ENCODE peak calls at places on chromosomes 7 and 10, in five cellular contexts. I is hypothalamus; B is chondrocyte; O is AG08396; K is activated CD8-positive, alpha-beta memory T cell treated with anti-CD3 and anti-CD28 coated beads, Interleukin-2, amount 10 ng/mL, durations not matched to agents 7 days and 5 days. P is an unnamed sample.

GRCh38 chr7:78510580-78511188 is 712.1 kb downstream of the PHTF2 start:
- DNase-seq in O (peak; percentile 47), I (peak; percentile 24), B (no peak), K (no peak), P (peak; percentile 60)

GRCh38 chr7:50733552-50733951 is 49.1 kb downstream of the GRB10 start:
- DNase-seq in B (no peak), I (no peak), K (no peak), O (no peak), P (no peak)

GRCh38 chr7:129925416-129926002 is 27.3 kb downstream of the UBE2H start:
- DNase-seq in O (peak; percentile 13), K (no peak), I (no peak), B (no peak), P (peak; percentile 76)

GRCh38 chr10:69648461-69648860 is 18.4 kb downstream of the FAM241B start:
- DNase-seq in K (no peak), B (peak; percentile 44), O (no peak), I (no peak), P (no peak)

GRCh38 chr10:23604613-23605012 is 165.7 kb downstream of the OTUD1 start:
- DNase-seq in B (no peak), K (no peak), I (no peak), O (no peak), P (no peak)

GRCh38 chr7:27994639-27995038 is 186.0 kb downstream of the JAZF1 start:
- DNase-seq in I (no peak), K (no peak), O (peak; percentile 22), B (no peak), P (peak; percentile 46)

GRCh38 chr7:30169585-30169978 is 34.8 kb downstream of the MTURN start:
- DNase-seq in B (no peak), I (no peak), O (peak; percentile 9), K (no peak), P (peak; percentile 27)

GRCh38 chr7:131011976-131012375 is 278.0 kb upstream of the KLF14 start:
- DNase-seq in O (peak; percentile 69), K (no peak), I (no peak), B (no peak), P (peak; percentile 84)

GRCh38 chr7:39132306-39132705 is 154.6 kb downstream of the POU6F2 start:
- DNase-seq in O (no peak), I (no peak), K (no peak), B (no peak), P (no peak)

GRCh38 chr10:73225518-73225917 is 21.5 kb downstream of the DNAJC9 start:
- DNase-seq in K (no peak), O (no peak), B (no peak), I (no peak), P (no peak)

GRCh38 chr10:51422311-51423120 is 276.9 kb downstream of the CSTF2T start:
- DNase-seq in K (peak; percentile 44), B (no peak), I (peak; percentile 19), O (peak; percentile 65), P (peak; percentile 74)

GRCh38 chr7:42237162-42237821 is at the start of gene GLI3:
- DNase-seq in K (no peak), B (peak; percentile 94), I (peak; percentile 66), O (peak; percentile 95), P (peak; percentile 94)

GRCh38 chr10:44811072-44811471 is 100.1 kb upstream of the TMEM72 start:
- DNase-seq in B (no peak), I (no peak), O (peak; percentile 39), K (no peak), P (no peak)

GRCh38 chr10:75508239-75508813 is 76.9 kb downstream of the LRMDA start:
- DNase-seq in K (no peak), B (no peak), O (peak; percentile 23), I (no peak), P (peak; percentile 51)

GRCh38 chr10:48589266-48589665 is 15.6 kb downstream of the ARHGAP22 start:
- DNase-seq in K (no peak), B (no peak), O (peak; percentile 85), I (no peak), P (peak; percentile 86)